ENCODE peak calls at places on chromosomes 3 and 15, in seven cellular contexts. T is right atrium auricular region, H is GM12865, O is esophagus squamous epithelium, S is IMR-90, N is Caco-2, C is neuronal stem cell. Z is an unnamed sample.

GRCh38 chr3:14448756-14449728 is 46.6 kb downstream of the SLC6A6 start:
- DNase-seq in T (no peak), H (no peak), O (no peak), S (no peak), N (no peak), C (no peak), Z (no peak)

GRCh38 chr15:75640483-75641175 is 605 bp upstream of the IMP3 start:
- DNase-seq in T (no peak), H (peak; percentile 74), O (no peak), S (peak; percentile 45), N (peak; percentile 56), C (no peak), Z (peak; percentile 34)

GRCh38 chr3:171453175-171453868 is 6.9 kb downstream of the TNIK start:
- DNase-seq in T (no peak), H (no peak), O (no peak), S (no peak), N (no peak), C (peak; percentile 61), Z (no peak)

GRCh38 chr3:120689395-120689794 is 7.4 kb upstream of the HGD start:
- DNase-seq in T (no peak), H (no peak), O (no peak), S (no peak), N (no peak), C (no peak), Z (no peak)

GRCh38 chr3:193240436-193240849 is 579 bp upstream of the PLAAT1 start:
- DNase-seq in T (no peak), H (peak; percentile 3), O (no peak), S (no peak), N (no peak), C (no peak), Z (no peak)

GRCh38 chr3:184968115-184968514 is 156.1 kb downstream of the VPS8 start:
- DNase-seq in T (no peak), H (no peak), O (no peak), S (no peak), N (no peak), C (no peak), Z (no peak)

GRCh38 chr3:24470277-24470676 is 24.4 kb downstream of the THRB start:
- DNase-seq in T (no peak), H (no peak), O (no peak), S (no peak), N (no peak), C (no peak), Z (no peak)

GRCh38 chr3:14265246-14265962 is 86.8 kb downstream of the LSM3 start:
- DNase-seq in T (no peak), H (peak; percentile 41), O (no peak), S (peak; percentile 85), N (peak; percentile 40), C (no peak), Z (no peak)

GRCh38 chr3:45225465-45226205 is 452 bp downstream of the TMEM158 start:
- DNase-seq in T (no peak), H (peak; percentile 39), O (no peak), S (no peak), N (peak; percentile 46), C (peak; percentile 27), Z (no peak)

GRCh38 chr3:37863949-37864822 is 2.5 kb downstream of the CTDSPL start:
- DNase-seq in T (no peak), H (no peak), O (no peak), S (no peak), N (peak; percentile 13), C (no peak), Z (no peak)

GRCh38 chr15:81645470-81645869 is 271.5 kb upstream of the TMC3 start:
- DNase-seq in T (no peak), H (no peak), O (no peak), S (no peak), N (no peak), C (no peak), Z (no peak)

GRCh38 chr3:161148832-161149475 is 43.8 kb upstream of the B3GALNT1 start:
- DNase-seq in T (no peak), H (no peak), O (no peak), S (no peak), N (no peak), C (no peak), Z (no peak)

GRCh38 chr3:11317300-11317699 is 45.1 kb downstream of the ATG7 start:
- DNase-seq in T (no peak), H (no peak), O (no peak), S (no peak), N (no peak), C (no peak), Z (no peak)

GRCh38 chr15:89874926-89875564 is 18.7 kb downstream of the AP3S2 start:
- DNase-seq in T (peak; percentile 82), H (peak; percentile 85), O (peak; percentile 8), S (peak; percentile 66), N (peak; percentile 82), C (peak; percentile 44), Z (peak; percentile 61)

GRCh38 chr3:43023066-43023465 is 44.0 kb downstream of the GASK1A start:
- DNase-seq in T (no peak), H (no peak), O (no peak), S (no peak), N (no peak), C (no peak), Z (no peak)

GRCh38 chr15:65189102-65189740 is 4.1 kb upstream of the CLPX start:
- DNase-seq in T (no peak), H (peak; percentile 62), O (no peak), S (peak; percentile 67), N (peak; percentile 61), C (peak; percentile 57), Z (no peak)

GRCh38 chr3:188303823-188304222 is 149.9 kb downstream of the LPP start:
- DNase-seq in T (no peak), H (no peak), O (no peak), S (no peak), N (no peak), C (no peak), Z (no peak)

GRCh38 chr3:80114694-80115093 is 346.9 kb upstream of the ROBO1 start:
- DNase-seq in T (no peak), H (no peak), O (no peak), S (no peak), N (no peak), C (no peak), Z (no peak)

GRCh38 chr15:42059661-42060476 is 34.5 kb downstream of the PLA2G4D start:
- DNase-seq in T (peak; percentile 72), H (peak; percentile 67), O (no peak), S (peak; percentile 21), N (peak; percentile 75), C (peak; percentile 65), Z (peak; percentile 38)

GRCh38 chr3:160090653-160091052 is 102.0 kb downstream of the IL12A start:
- DNase-seq in T (no peak), H (no peak), O (no peak), S (no peak), N (no peak), C (no peak), Z (no peak)

GRCh38 chr3:50658416-50658815 is 16.3 kb upstream of the DOCK3 start:
- DNase-seq in T (no peak), H (no peak), O (no peak), S (no peak), N (no peak), C (no peak), Z (no peak)

GRCh38 chr15:34691024-34691423 is 63.8 kb downstream of the GJD2 start:
- DNase-seq in T (no peak), H (no peak), O (no peak), S (peak; percentile 68), N (no peak), C (no peak), Z (no peak)

GRCh38 chr3:48655063-48655462 is 7.6 kb downstream of the CELSR3 start:
- DNase-seq in T (no peak), H (no peak), O (no peak), S (no peak), N (no peak), C (no peak), Z (no peak)
- H3K4me3 ChIP-seq in T (no peak overlapping the region), H (peak overlapping the region; percentile 64), O (no peak overlapping the region), S (no peak overlapping the region), N (no peak overlapping the region), C (no peak overlapping the region), Z (no peak overlapping the region)

GRCh38 chr3:12967751-12968209 is 105.4 kb downstream of the IQSEC1 start:
- DNase-seq in T (peak; percentile 89), H (peak; percentile 95), O (peak; percentile 53), S (peak; percentile 83), N (peak; percentile 88), C (peak; percentile 85), Z (peak; percentile 84)
- H3K4me3 ChIP-seq in T (peak overlapping the region; percentile 68), H (peak overlapping the region; percentile 43), O (peak overlapping the region; percentile 51), S (peak overlapping the region; percentile 37), N (peak overlapping the region; percentile 52), C (peak overlapping the region; percentile 42), Z (peak overlapping the region; percentile 43)

GRCh38 chr15:47265686-47266085 is 451.6 kb upstream of the SEMA6D start:
- DNase-seq in T (no peak), H (no peak), O (no peak), S (no peak), N (no peak), C (no peak), Z (no peak)

GRCh38 chr15:47266556-47266955 is 450.7 kb upstream of the SEMA6D start:
- DNase-seq in T (no peak), H (no peak), O (no peak), S (no peak), N (no peak), C (no peak), Z (no peak)
- H3K4me3 ChIP-seq in T (no peak overlapping the region), H (no peak overlapping the region), O (no peak overlapping the region), S (no peak overlapping the region), N (no peak overlapping the region), C (no peak overlapping the region), Z (no peak overlapping the region)

GRCh38 chr15:101294731-101295606 is at the start of gene SNRPA1:
- DNase-seq in T (peak; percentile 97), H (peak; percentile 98), O (peak; percentile 86), S (peak; percentile 94), N (peak; percentile 97), C (peak; percentile 91), Z (peak; percentile 96)

GRCh38 chr15:101293122-101293521 is 1.9 kb downstream of the SNRPA1 start:
- DNase-seq in T (no peak), H (peak; percentile 51), O (no peak), S (no peak), N (no peak), C (no peak), Z (no peak)

GRCh38 chr15:101295607-101296225 is 668 bp upstream of the SNRPA1 start:
- DNase-seq in T (no peak), H (no peak), O (no peak), S (peak; percentile 72), N (no peak), C (no peak), Z (no peak)

DNA sequence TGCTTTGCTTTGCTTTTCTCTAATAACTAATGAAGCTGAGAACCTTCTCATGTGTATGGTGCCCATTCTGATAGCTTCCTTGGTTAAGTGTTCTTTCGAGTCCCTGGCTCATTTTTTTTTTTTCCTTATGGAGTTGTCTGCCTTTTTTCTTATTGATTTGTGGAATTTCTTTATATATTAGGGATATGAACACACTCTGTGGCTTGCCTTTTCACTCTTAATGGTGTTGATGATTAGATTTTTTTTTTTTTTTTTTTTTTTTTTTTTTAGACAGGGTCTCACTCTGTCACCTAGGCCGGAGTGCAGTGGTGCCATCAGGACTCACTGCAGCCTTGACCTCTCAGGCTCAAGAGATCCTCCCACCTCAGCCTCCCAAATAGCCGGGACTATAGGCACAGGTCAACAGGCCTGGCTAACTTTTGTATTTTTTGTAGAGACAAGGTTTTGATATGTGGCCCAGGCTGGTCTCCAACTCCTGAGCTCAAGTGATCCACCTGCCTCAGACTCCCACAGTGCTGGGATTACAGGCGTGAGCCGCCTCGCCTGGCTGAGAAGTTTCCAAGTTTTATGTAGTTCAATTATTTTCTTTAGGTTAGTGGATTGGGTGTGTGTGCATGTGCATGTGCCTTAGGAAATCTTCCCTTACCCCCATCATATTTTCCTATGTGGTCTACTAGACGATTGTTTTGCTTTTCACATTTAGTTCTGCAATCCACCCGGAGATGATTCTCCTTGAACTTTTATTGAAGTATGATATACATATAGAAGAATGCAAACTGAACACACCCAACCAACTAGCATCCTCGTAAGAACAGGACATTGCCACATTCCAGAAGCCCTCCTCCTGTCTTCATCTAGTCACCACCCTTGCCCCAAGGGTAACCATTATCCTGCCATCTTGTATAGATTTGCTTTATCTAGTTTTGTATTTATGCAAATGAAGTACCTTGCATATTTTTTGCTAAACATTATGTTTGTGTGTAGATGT is 1.7 kb upstream of the SNRPA1 start:
- DNase-seq in T (no peak), H (no peak), O (no peak), S (peak; percentile 29), N (no peak), C (no peak), Z (no peak)
- H3K4me3 ChIP-seq in T (no peak overlapping the region), H (no peak overlapping the region), O (no peak overlapping the region), S (peak overlapping the region; percentile 14), N (peak overlapping the region; percentile 99), C (no peak overlapping the region), Z (no peak overlapping the region)

Z was measured in effector memory CD4-positive, alpha-beta T cell.